ENCODE peak calls at places on chromosomes 1 and 21, in five cellular contexts. One of them, this sample, is unnamed.

GRCh38 chr1:154745286-154745731 is 124.8 kb downstream of the KCNN3 start:
- DNase-seq in T-cell: no peak
- DNase-seq in heart left ventricle: peak
- DNase-seq in activated naive CD4-positive, alpha-beta T cell: no peak
- DNase-seq in nephron progenitor cell: no peak
- DNase-seq in this sample: no peak

GRCh38 chr1:177278626-177279390 is 108.0 kb downstream of the BRINP2 start:
- DNase-seq in nephron progenitor cell: no peak
- DNase-seq in activated naive CD4-positive, alpha-beta T cell: no peak
- DNase-seq in T-cell: no peak
- DNase-seq in heart left ventricle: no peak
- DNase-seq in this sample: no peak

GRCh38 chr1:40806724-40807675 is 23.4 kb downstream of the KCNQ4 start:
- DNase-seq in heart left ventricle: peak
- DNase-seq in T-cell: no peak
- DNase-seq in activated naive CD4-positive, alpha-beta T cell: no peak
- DNase-seq in nephron progenitor cell: no peak
- DNase-seq in this sample: no peak

GRCh38 chr1:115506523-115507255 is 135.1 kb upstream of the VANGL1 start:
- DNase-seq in activated naive CD4-positive, alpha-beta T cell: no peak
- DNase-seq in heart left ventricle: no peak
- DNase-seq in T-cell: no peak
- DNase-seq in nephron progenitor cell: peak
- DNase-seq in this sample: no peak

GRCh38 chr1:169928438-169929209 is 34.9 kb upstream of the SCYL3 start:
- DNase-seq in heart left ventricle: no peak
- DNase-seq in T-cell: no peak
- DNase-seq in activated naive CD4-positive, alpha-beta T cell: no peak
- DNase-seq in nephron progenitor cell: no peak
- DNase-seq in this sample: no peak

GRCh38 chr1:200296091-200296661 is 113.7 kb downstream of the ZNF281 start:
- DNase-seq in activated naive CD4-positive, alpha-beta T cell: no peak
- DNase-seq in T-cell: no peak
- DNase-seq in heart left ventricle: no peak
- DNase-seq in nephron progenitor cell: no peak
- DNase-seq in this sample: no peak

GRCh38 chr1:63698001-63698838 is 75.6 kb upstream of the ROR1 start:
- DNase-seq in nephron progenitor cell: no peak
- DNase-seq in heart left ventricle: peak
- DNase-seq in activated naive CD4-positive, alpha-beta T cell: no peak
- DNase-seq in T-cell: no peak
- DNase-seq in this sample: no peak

GRCh38 chr1:54774820-54775498 is 10.6 kb upstream of the PARS2 start:
- DNase-seq in nephron progenitor cell: peak
- DNase-seq in heart left ventricle: no peak
- DNase-seq in T-cell: no peak
- DNase-seq in activated naive CD4-positive, alpha-beta T cell: no peak
- DNase-seq in this sample: no peak

GRCh38 chr1:1956101-1956500 is 37.0 kb upstream of the TMEM52 start:
- DNase-seq in activated naive CD4-positive, alpha-beta T cell: no peak
- DNase-seq in nephron progenitor cell: no peak
- DNase-seq in T-cell: no peak
- DNase-seq in heart left ventricle: no peak
- DNase-seq in this sample: no peak

GRCh38 chr1:224703702-224704408 is 87.7 kb downstream of the CNIH3 start:
- DNase-seq in activated naive CD4-positive, alpha-beta T cell: no peak
- DNase-seq in T-cell: no peak
- DNase-seq in nephron progenitor cell: no peak
- DNase-seq in heart left ventricle: no peak
- DNase-seq in this sample: no peak

GRCh38 chr1:9289090-9289534 is 3.6 kb upstream of the SPSB1 start:
- DNase-seq in T-cell: peak
- DNase-seq in nephron progenitor cell: peak
- DNase-seq in activated naive CD4-positive, alpha-beta T cell: peak
- DNase-seq in heart left ventricle: peak
- DNase-seq in this sample: peak

GRCh38 chr1:18575620-18576019 is 55.0 kb upstream of the PAX7 start:
- DNase-seq in heart left ventricle: no peak
- DNase-seq in nephron progenitor cell: peak
- DNase-seq in activated naive CD4-positive, alpha-beta T cell: no peak
- DNase-seq in T-cell: peak
- DNase-seq in this sample: no peak

GRCh38 chr1:230493264-230493663 is 67.1 kb upstream of the PGBD5 start:
- DNase-seq in heart left ventricle: no peak
- DNase-seq in nephron progenitor cell: no peak
- DNase-seq in activated naive CD4-positive, alpha-beta T cell: no peak
- DNase-seq in T-cell: no peak
- DNase-seq in this sample: no peak

GRCh38 chr21:41316641-41317392 is at the start of gene FAM3B:
- DNase-seq in T-cell: no peak
- DNase-seq in activated naive CD4-positive, alpha-beta T cell: no peak
- DNase-seq in nephron progenitor cell: peak
- DNase-seq in heart left ventricle: no peak
- DNase-seq in this sample: no peak

GRCh38 chr1:151799179-151800022 is 5.8 kb downstream of the LINGO4 start:
- DNase-seq in T-cell: no peak
- DNase-seq in heart left ventricle: no peak
- DNase-seq in nephron progenitor cell: no peak
- DNase-seq in activated naive CD4-positive, alpha-beta T cell: no peak
- DNase-seq in this sample: no peak

GRCh38 chr1:176205322-176205914 is 1.7 kb downstream of the COP1 start:
- DNase-seq in heart left ventricle: no peak
- DNase-seq in T-cell: no peak
- DNase-seq in activated naive CD4-positive, alpha-beta T cell: no peak
- DNase-seq in nephron progenitor cell: no peak
- DNase-seq in this sample: no peak

GRCh38 chr1:237041795-237042466 is at the start of gene RYR2:
- DNase-seq in heart left ventricle: peak
- DNase-seq in T-cell: no peak
- DNase-seq in nephron progenitor cell: peak
- DNase-seq in activated naive CD4-positive, alpha-beta T cell: no peak
- DNase-seq in this sample: no peak

GRCh38 chr1:170296211-170296610 is 150.5 kb downstream of the NTMT2 start:
- DNase-seq in nephron progenitor cell: no peak
- DNase-seq in T-cell: no peak
- DNase-seq in heart left ventricle: no peak
- DNase-seq in activated naive CD4-positive, alpha-beta T cell: no peak
- DNase-seq in this sample: no peak

GRCh38 chr1:62040450-62040849 is 154.2 kb upstream of the L1TD1 start:
- DNase-seq in nephron progenitor cell: no peak
- DNase-seq in heart left ventricle: no peak
- DNase-seq in activated naive CD4-positive, alpha-beta T cell: no peak
- DNase-seq in T-cell: no peak
- DNase-seq in this sample: no peak

GRCh38 chr1:109877320-109877771 is 33.3 kb upstream of the CSF1 start:
- DNase-seq in nephron progenitor cell: peak
- DNase-seq in activated naive CD4-positive, alpha-beta T cell: no peak
- DNase-seq in T-cell: no peak
- DNase-seq in heart left ventricle: peak
- DNase-seq in this sample: no peak

GRCh38 chr1:166843769-166844596 is 4.7 kb downstream of the POGK start:
- DNase-seq in heart left ventricle: no peak
- DNase-seq in nephron progenitor cell: no peak
- DNase-seq in activated naive CD4-positive, alpha-beta T cell: no peak
- DNase-seq in T-cell: no peak
- DNase-seq in this sample: no peak

GRCh38 chr1:197801684-197802083 is 26.4 kb upstream of the DENND1B start:
- DNase-seq in T-cell: no peak
- DNase-seq in nephron progenitor cell: no peak
- DNase-seq in activated naive CD4-positive, alpha-beta T cell: no peak
- DNase-seq in heart left ventricle: no peak
- DNase-seq in this sample: no peak

GRCh38 chr1:205907794-205908193 is 35.5 kb downstream of the SLC26A9 start:
- DNase-seq in nephron progenitor cell: no peak
- DNase-seq in heart left ventricle: no peak
- DNase-seq in activated naive CD4-positive, alpha-beta T cell: no peak
- DNase-seq in T-cell: no peak
- DNase-seq in this sample: no peak

GRCh38 chr1:77876884-77877283 is 11.5 kb upstream of the NEXN start:
- DNase-seq in nephron progenitor cell: no peak
- DNase-seq in heart left ventricle: no peak
- DNase-seq in activated naive CD4-positive, alpha-beta T cell: no peak
- DNase-seq in T-cell: no peak
- DNase-seq in this sample: no peak

GRCh38 chr1:6025269-6026094 is 20.2 kb upstream of the KCNAB2 start:
- DNase-seq in T-cell: no peak
- DNase-seq in heart left ventricle: no peak
- DNase-seq in activated naive CD4-positive, alpha-beta T cell: no peak
- DNase-seq in nephron progenitor cell: no peak
- DNase-seq in this sample: no peak

GRCh38 chr1:99756598-99756997 is 9.8 kb downstream of the FRRS1 start:
- DNase-seq in nephron progenitor cell: no peak
- DNase-seq in heart left ventricle: no peak
- DNase-seq in T-cell: no peak
- DNase-seq in activated naive CD4-positive, alpha-beta T cell: no peak
- DNase-seq in this sample: no peak

GRCh38 chr1:113870778-113871177 is 734 bp downstream of the PTPN22 start:
- DNase-seq in nephron progenitor cell: no peak
- DNase-seq in heart left ventricle: no peak
- DNase-seq in T-cell: no peak
- DNase-seq in activated naive CD4-positive, alpha-beta T cell: no peak
- DNase-seq in this sample: peak

GRCh38 chr21:33078907-33079582 is 9.1 kb downstream of the OLIG1 start:
- DNase-seq in heart left ventricle: no peak
- DNase-seq in activated naive CD4-positive, alpha-beta T cell: no peak
- DNase-seq in nephron progenitor cell: no peak
- DNase-seq in T-cell: peak
- DNase-seq in this sample: no peak

GRCh38 chr21:44368711-44369446 is 15.5 kb downstream of the TRPM2 start:
- DNase-seq in activated naive CD4-positive, alpha-beta T cell: no peak
- DNase-seq in nephron progenitor cell: peak
- DNase-seq in T-cell: no peak
- DNase-seq in heart left ventricle: peak
- DNase-seq in this sample: no peak

GRCh38 chr1:87140831-87141540 is 187.7 kb upstream of the LMO4 start:
- DNase-seq in activated naive CD4-positive, alpha-beta T cell: no peak
- DNase-seq in heart left ventricle: no peak
- DNase-seq in nephron progenitor cell: no peak
- DNase-seq in T-cell: no peak
- DNase-seq in this sample: no peak

GRCh38 chr1:66140072-66140471 is 347.4 kb downstream of the PDE4B start:
- DNase-seq in nephron progenitor cell: no peak
- DNase-seq in heart left ventricle: no peak
- DNase-seq in activated naive CD4-positive, alpha-beta T cell: no peak
- DNase-seq in T-cell: no peak
- DNase-seq in this sample: no peak

GRCh38 chr1:247357781-247358211 is 26.1 kb upstream of the ZNF496 start:
- DNase-seq in nephron progenitor cell: no peak
- DNase-seq in T-cell: no peak
- DNase-seq in activated naive CD4-positive, alpha-beta T cell: no peak
- DNase-seq in heart left ventricle: peak
- DNase-seq in this sample: no peak

GRCh38 chr1:218339267-218339831 is 5.8 kb upstream of the TGFB2 start:
- DNase-seq in activated naive CD4-positive, alpha-beta T cell: no peak
- DNase-seq in heart left ventricle: no peak
- DNase-seq in T-cell: no peak
- DNase-seq in nephron progenitor cell: no peak
- DNase-seq in this sample: no peak

GRCh38 chr1:86419277-86419903 is 4.6 kb upstream of the CLCA2 start:
- DNase-seq in activated naive CD4-positive, alpha-beta T cell: no peak
- DNase-seq in heart left ventricle: no peak
- DNase-seq in nephron progenitor cell: no peak
- DNase-seq in T-cell: peak
- DNase-seq in this sample: peak

GRCh38 chr1:76625887-76626286 is 241.4 kb upstream of the ST6GALNAC5 start:
- DNase-seq in T-cell: no peak
- DNase-seq in nephron progenitor cell: no peak
- DNase-seq in heart left ventricle: no peak
- DNase-seq in activated naive CD4-positive, alpha-beta T cell: no peak
- DNase-seq in this sample: no peak

GRCh38 chr1:25650219-25650576 is 33.6 kb downstream of the MAN1C1 start:
- DNase-seq in activated naive CD4-positive, alpha-beta T cell: no peak
- DNase-seq in nephron progenitor cell: no peak
- DNase-seq in T-cell: no peak
- DNase-seq in heart left ventricle: no peak
- DNase-seq in this sample: no peak